ENCODE peak calls at places on chromosomes 3 and 15, in four cellular contexts. One of them, this sample, is unnamed.

GRCh38 chr3:29282431-29283296 is 1.8 kb downstream of the RBMS3 start:
- DNase-seq in cerebellar cortex: no peak
- DNase-seq in T-helper 9 cell: no peak
- DNase-seq in fibroblast of lung: peak; percentile 82
- DNase-seq in this sample: no peak

GRCh38 chr15:67114846-67115521 is 49.6 kb downstream of the SMAD3 start:
- DNase-seq in cerebellar cortex: no peak
- DNase-seq in T-helper 9 cell: no peak
- DNase-seq in fibroblast of lung: peak; percentile 47
- DNase-seq in this sample: no peak

GRCh38 chr3:23035927-23036640 is 167.0 kb upstream of the UBE2E2 start:
- DNase-seq in cerebellar cortex: no peak
- DNase-seq in T-helper 9 cell: no peak
- DNase-seq in fibroblast of lung: no peak
- DNase-seq in this sample: no peak

GRCh38 chr3:151169262-151169661 is 33.8 kb downstream of the GPR171 start:
- DNase-seq in cerebellar cortex: no peak
- DNase-seq in T-helper 9 cell: no peak
- DNase-seq in fibroblast of lung: no peak
- DNase-seq in this sample: no peak

GRCh38 chr3:8499181-8499611 is 2.4 kb upstream of the LMCD1 start:
- DNase-seq in cerebellar cortex: peak; percentile 15
- DNase-seq in T-helper 9 cell: no peak
- DNase-seq in fibroblast of lung: peak; percentile 86
- DNase-seq in this sample: peak; percentile 32

GRCh38 chr15:90697180-90697579 is 20.0 kb upstream of the BLM start:
- DNase-seq in cerebellar cortex: no peak
- DNase-seq in T-helper 9 cell: no peak
- DNase-seq in fibroblast of lung: no peak
- DNase-seq in this sample: no peak

GRCh38 chr15:92968926-92969664 is 69.0 kb downstream of the CHD2 start:
- DNase-seq in cerebellar cortex: no peak
- DNase-seq in T-helper 9 cell: no peak
- DNase-seq in fibroblast of lung: no peak
- DNase-seq in this sample: no peak

GRCh38 chr15:69094124-69095030 is 66.1 kb upstream of the GLCE start:
- DNase-seq in cerebellar cortex: no peak
- DNase-seq in T-helper 9 cell: no peak
- DNase-seq in fibroblast of lung: no peak
- DNase-seq in this sample: no peak

GRCh38 chr3:156762631-156763185 is 63.4 kb upstream of the LEKR1 start:
- DNase-seq in cerebellar cortex: no peak
- DNase-seq in T-helper 9 cell: no peak
- DNase-seq in fibroblast of lung: peak; percentile 81
- DNase-seq in this sample: no peak

GRCh38 chr15:100572362-100572983 is 29.5 kb downstream of the LINS1 start:
- DNase-seq in cerebellar cortex: peak; percentile 31
- DNase-seq in T-helper 9 cell: no peak
- DNase-seq in fibroblast of lung: no peak
- DNase-seq in this sample: peak; percentile 34

GRCh38 chr15:90956551-90957104 is 1.9 kb downstream of the RCCD1 start:
- DNase-seq in cerebellar cortex: peak; percentile 68
- DNase-seq in T-helper 9 cell: peak; percentile 65
- DNase-seq in fibroblast of lung: peak; percentile 69
- DNase-seq in this sample: peak; percentile 79

GRCh38 chr3:43782541-43782940 is 91.8 kb downstream of the ABHD5 start:
- DNase-seq in cerebellar cortex: no peak
- DNase-seq in T-helper 9 cell: no peak
- DNase-seq in fibroblast of lung: no peak
- DNase-seq in this sample: no peak

GRCh38 chr3:172646439-172647015 is 64.3 kb downstream of the NCEH1 start:
- DNase-seq in cerebellar cortex: peak; percentile 53
- DNase-seq in T-helper 9 cell: no peak
- DNase-seq in fibroblast of lung: peak; percentile 80
- DNase-seq in this sample: peak; percentile 59

GRCh38 chr3:15815696-15816095 is 17.9 kb upstream of the ANKRD28 start:
- DNase-seq in cerebellar cortex: peak; percentile 83
- DNase-seq in T-helper 9 cell: no peak
- DNase-seq in fibroblast of lung: peak; percentile 74
- DNase-seq in this sample: peak; percentile 83

GRCh38 chr3:48432411-48433371 is 2.8 kb upstream of the PLXNB1 start:
- DNase-seq in cerebellar cortex: peak; percentile 79
- DNase-seq in T-helper 9 cell: no peak
- DNase-seq in fibroblast of lung: peak; percentile 31
- DNase-seq in this sample: peak; percentile 51

GRCh38 chr15:76223521-76223920 is 87.7 kb downstream of the ETFA start:
- DNase-seq in cerebellar cortex: no peak
- DNase-seq in T-helper 9 cell: no peak
- DNase-seq in fibroblast of lung: no peak
- DNase-seq in this sample: no peak

GRCh38 chr15:68275165-68275746 is 2.3 kb upstream of the FEM1B start:
- DNase-seq in cerebellar cortex: no peak
- DNase-seq in T-helper 9 cell: no peak
- DNase-seq in fibroblast of lung: no peak
- DNase-seq in this sample: no peak

GRCh38 chr3:142117052-142117451 is 32.3 kb downstream of the TFDP2 start:
- DNase-seq in cerebellar cortex: no peak
- DNase-seq in T-helper 9 cell: no peak
- DNase-seq in fibroblast of lung: peak; percentile 76
- DNase-seq in this sample: no peak

This sample was measured in G401.